ENCODE peak calls at places on chromosomes 16 and 17, in five cellular contexts. One of them, this sample, is unnamed.
A peak's percentile ranks its signal among the peaks of the same experiment; 100 is the strongest.

GRCh38 chr16:55021595-55022475 is 91.2 kb downstream of the IRX5 start:
- DNase-seq in MM.1S: no peak
- DNase-seq in neural progenitor cell: peak; percentile 49
- DNase-seq in GM23248: peak; percentile 46
- DNase-seq in PC-3: peak; percentile 13
- DNase-seq in this sample: peak; percentile 68

GRCh38 chr17:33038740-33039139 is 47.1 kb downstream of the SPACA3 start:
- DNase-seq in MM.1S: no peak
- DNase-seq in neural progenitor cell: peak; percentile 85
- DNase-seq in GM23248: peak; percentile 48
- DNase-seq in PC-3: peak; percentile 18
- DNase-seq in this sample: peak; percentile 80

GRCh38 chr16:84988328-84989080 is 22.8 kb downstream of the ZDHHC7 start:
- DNase-seq in MM.1S: no peak
- DNase-seq in neural progenitor cell: no peak
- DNase-seq in GM23248: no peak
- DNase-seq in PC-3: no peak
- DNase-seq in this sample: no peak

GRCh38 chr16:8476824-8477223 is 113.5 kb downstream of the TMEM114 start:
- DNase-seq in MM.1S: no peak
- DNase-seq in neural progenitor cell: no peak
- DNase-seq in GM23248: no peak
- DNase-seq in PC-3: no peak
- DNase-seq in this sample: no peak

GRCh38 chr16:3094289-3095027 is 4.6 kb downstream of the ZSCAN10 start:
- DNase-seq in MM.1S: peak; percentile 54
- DNase-seq in neural progenitor cell: peak; percentile 68
- DNase-seq in GM23248: peak; percentile 50
- DNase-seq in PC-3: peak; percentile 54
- DNase-seq in this sample: peak; percentile 86

GRCh38 chr17:4980644-4981216 is 6.7 kb downstream of the CAMTA2 start:
- DNase-seq in MM.1S: peak; percentile 58
- DNase-seq in neural progenitor cell: peak; percentile 85
- DNase-seq in GM23248: peak; percentile 45
- DNase-seq in PC-3: peak; percentile 65
- DNase-seq in this sample: peak; percentile 95

GRCh38 chr17:64345691-64346376 is 44.8 kb downstream of the PECAM1 start:
- DNase-seq in MM.1S: no peak
- DNase-seq in neural progenitor cell: no peak
- DNase-seq in GM23248: no peak
- DNase-seq in PC-3: no peak
- DNase-seq in this sample: no peak

GRCh38 chr16:88451586-88452484 is 1.2 kb upstream of the ZFPM1 start:
- DNase-seq in MM.1S: no peak
- DNase-seq in neural progenitor cell: no peak
- DNase-seq in GM23248: no peak
- DNase-seq in PC-3: no peak
- DNase-seq in this sample: no peak

GRCh38 chr17:16974569-16975265 is 2.8 kb upstream of the TNFRSF13B start:
- DNase-seq in MM.1S: peak; percentile 43
- DNase-seq in neural progenitor cell: no peak
- DNase-seq in GM23248: no peak
- DNase-seq in PC-3: peak; percentile 44
- DNase-seq in this sample: no peak

GRCh38 chr17:82718986-82719685 is 2.6 kb downstream of the FN3KRP start:
- DNase-seq in MM.1S: no peak
- DNase-seq in neural progenitor cell: no peak
- DNase-seq in GM23248: no peak
- DNase-seq in PC-3: no peak
- DNase-seq in this sample: no peak

GRCh38 chr17:82716383-82717181 is at the start of gene FN3KRP:
- DNase-seq in MM.1S: peak; percentile 96
- DNase-seq in neural progenitor cell: peak; percentile 98
- DNase-seq in GM23248: peak; percentile 97
- DNase-seq in PC-3: peak; percentile 89
- DNase-seq in this sample: peak; percentile 91

GRCh38 chr17:82723169-82723807 is 6.8 kb downstream of the FN3KRP start:
- DNase-seq in MM.1S: no peak
- DNase-seq in neural progenitor cell: no peak
- DNase-seq in GM23248: no peak
- DNase-seq in PC-3: no peak
- DNase-seq in this sample: no peak

GRCh38 chr17:82722341-82723013 is 6.0 kb downstream of the FN3KRP start:
- DNase-seq in MM.1S: no peak
- DNase-seq in neural progenitor cell: no peak
- DNase-seq in GM23248: no peak
- DNase-seq in PC-3: no peak
- DNase-seq in this sample: no peak

DNA sequence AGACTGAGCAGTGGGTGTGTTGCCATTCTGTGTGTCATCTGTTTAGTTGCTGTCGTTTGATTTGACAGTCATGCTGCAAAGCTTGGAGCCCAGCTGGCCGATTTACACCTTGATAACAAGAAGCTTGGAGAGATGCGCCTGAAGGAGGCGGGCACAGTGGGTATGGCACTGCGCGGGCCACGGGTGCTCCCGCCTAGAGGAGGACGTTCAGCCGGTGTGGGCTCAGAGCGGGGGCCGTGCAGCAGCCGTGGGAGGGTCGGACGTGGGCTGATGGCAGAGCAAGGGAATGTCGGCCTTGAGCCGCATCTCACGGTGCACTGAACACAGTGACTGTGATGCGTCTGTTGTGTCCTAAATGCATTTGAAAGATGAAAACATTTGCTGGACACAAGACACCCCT is 3.7 kb downstream of the FN3KRP start:
- DNase-seq in MM.1S: no peak
- DNase-seq in neural progenitor cell: no peak
- DNase-seq in GM23248: no peak
- DNase-seq in PC-3: no peak
- DNase-seq in this sample: no peak
- TF ChIP-seq EZH2phosphoT487 in MM.1S: no peak
- TF ChIP-seq EZH2phosphoT487 in neural progenitor cell: no peak
- TF ChIP-seq EZH2phosphoT487 in GM23248: no peak
- TF ChIP-seq EZH2phosphoT487 in PC-3: no peak
- TF ChIP-seq EZH2phosphoT487 in this sample: no peak

DNA sequence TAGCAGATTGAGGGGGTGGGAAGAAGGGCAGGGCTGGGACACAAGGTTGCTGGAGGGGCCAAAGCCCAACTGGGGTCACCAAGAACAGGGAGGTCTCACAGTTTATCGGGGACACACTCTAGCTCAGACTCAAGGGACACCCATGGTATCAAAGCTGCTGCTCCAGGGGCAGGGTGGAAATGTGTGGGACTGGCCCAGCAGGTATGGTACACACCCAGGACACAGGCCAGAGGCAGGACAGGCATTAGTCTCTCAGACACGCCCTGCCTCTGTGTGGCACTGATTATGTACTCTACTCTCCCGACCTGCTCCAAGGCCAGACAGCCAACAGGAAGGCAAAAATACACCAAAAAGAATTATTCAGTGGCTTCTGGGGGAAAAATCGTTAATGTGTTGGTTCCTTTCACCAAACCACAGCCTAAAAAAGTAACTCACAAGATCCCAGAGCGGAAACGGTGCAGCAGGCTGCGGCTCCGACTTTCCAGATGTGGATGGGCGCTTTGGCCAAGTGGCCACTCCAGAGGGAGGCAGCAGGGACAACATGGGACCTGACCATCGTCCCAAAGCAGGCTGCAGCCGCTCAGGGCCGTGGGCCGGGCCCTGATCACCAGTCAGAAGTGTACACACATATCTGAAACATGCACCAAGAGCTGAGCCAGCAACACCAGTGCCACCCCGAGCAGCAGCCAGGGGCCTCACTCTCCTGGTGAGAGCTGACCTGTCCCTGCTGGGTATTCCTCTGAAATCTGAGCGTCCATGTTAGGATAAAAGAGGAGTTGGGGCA is 978 bp upstream of the SIRT7 start:
- DNase-seq in MM.1S: no peak
- DNase-seq in neural progenitor cell: no peak
- DNase-seq in GM23248: no peak
- DNase-seq in PC-3: peak; percentile 43
- DNase-seq in this sample: no peak
- H3F3A ChIP-seq in MM.1S: peaks cover 17% of the 10 kb centered on the region
- H3F3A ChIP-seq in neural progenitor cell: peaks cover 32% of the 10 kb centered on the region
- H3F3A ChIP-seq in GM23248: no peaks in the 10 kb centered on the region
- H3F3A ChIP-seq in PC-3: no peaks in the 10 kb centered on the region
- H3F3A ChIP-seq in this sample: peaks cover 33% of the 10 kb centered on the region

DNA sequence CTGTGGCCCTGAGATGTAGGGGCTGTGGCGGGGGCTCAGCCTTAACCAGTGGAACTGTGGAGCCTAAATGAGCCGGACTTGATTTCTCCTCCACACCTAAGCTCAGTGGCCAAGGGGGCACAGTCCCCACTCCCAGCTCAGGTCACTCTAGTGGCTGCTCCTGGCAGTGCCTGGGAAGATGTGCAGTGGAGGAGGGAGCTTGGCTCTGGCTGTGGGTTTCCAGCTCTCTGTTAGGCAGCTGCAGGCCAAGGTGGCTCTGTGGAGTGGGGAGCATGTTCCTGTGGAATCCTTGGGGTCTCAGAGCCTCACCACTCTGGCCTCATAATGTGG is 76.3 kb downstream of the AMFR start:
- DNase-seq in MM.1S: no peak
- DNase-seq in neural progenitor cell: no peak
- DNase-seq in GM23248: no peak
- DNase-seq in PC-3: no peak
- DNase-seq in this sample: no peak
- TF ChIP-seq EZH2phosphoT487 in MM.1S: no peak
- TF ChIP-seq EZH2phosphoT487 in neural progenitor cell: no peak
- TF ChIP-seq EZH2phosphoT487 in GM23248: no peak
- TF ChIP-seq EZH2phosphoT487 in PC-3: no peak
- TF ChIP-seq EZH2phosphoT487 in this sample: no peak

GRCh38 chr16:18797746-18798145 is 3.6 kb downstream of the ARL6IP1 start:
- DNase-seq in MM.1S: no peak
- DNase-seq in neural progenitor cell: no peak
- DNase-seq in GM23248: no peak
- DNase-seq in PC-3: no peak
- DNase-seq in this sample: no peak
- H3F3A ChIP-seq in MM.1S: peaks cover 7% of the 10 kb centered on the region
- H3F3A ChIP-seq in neural progenitor cell: peaks cover 51% of the 10 kb centered on the region
- H3F3A ChIP-seq in GM23248: peaks cover 26% of the 10 kb centered on the region
- H3F3A ChIP-seq in PC-3: no peaks in the 10 kb centered on the region
- H3F3A ChIP-seq in this sample: peaks cover 4% of the 10 kb centered on the region

GRCh38 chr17:48259710-48260291 is 152.2 kb downstream of the SNX11 start:
- DNase-seq in MM.1S: peak; percentile 49
- DNase-seq in neural progenitor cell: peak; percentile 38
- DNase-seq in GM23248: peak; percentile 58
- DNase-seq in PC-3: peak; percentile 87
- DNase-seq in this sample: peak; percentile 79

GRCh38 chr17:48254896-48255295 is 147.3 kb downstream of the SNX11 start:
- DNase-seq in MM.1S: no peak
- DNase-seq in neural progenitor cell: no peak
- DNase-seq in GM23248: peak; percentile 40
- DNase-seq in PC-3: no peak
- DNase-seq in this sample: peak; percentile 63

GRCh38 chr17:48261297-48261880 is 153.8 kb downstream of the SNX11 start:
- DNase-seq in MM.1S: peak; percentile 66
- DNase-seq in neural progenitor cell: peak; percentile 72
- DNase-seq in GM23248: peak; percentile 53
- DNase-seq in PC-3: peak; percentile 72
- DNase-seq in this sample: peak; percentile 92

GRCh38 chr17:48253976-48254375 is 146.4 kb downstream of the SNX11 start:
- DNase-seq in MM.1S: no peak
- DNase-seq in neural progenitor cell: no peak
- DNase-seq in GM23248: no peak
- DNase-seq in PC-3: no peak
- DNase-seq in this sample: no peak

GRCh38 chr17:48258317-48258716 is 150.8 kb downstream of the SNX11 start:
- DNase-seq in MM.1S: no peak
- DNase-seq in neural progenitor cell: no peak
- DNase-seq in GM23248: no peak
- DNase-seq in PC-3: no peak
- DNase-seq in this sample: no peak
- TF ChIP-seq EZH2phosphoT487 in MM.1S: no peak
- TF ChIP-seq EZH2phosphoT487 in neural progenitor cell: no peak
- TF ChIP-seq EZH2phosphoT487 in GM23248: no peak
- TF ChIP-seq EZH2phosphoT487 in PC-3: no peak
- TF ChIP-seq EZH2phosphoT487 in this sample: no peak

GRCh38 chr17:82602487-82602886 is 45.8 kb downstream of the WDR45B start:
- DNase-seq in MM.1S: no peak
- DNase-seq in neural progenitor cell: no peak
- DNase-seq in GM23248: no peak
- DNase-seq in PC-3: no peak
- DNase-seq in this sample: no peak
- H3F3A ChIP-seq in MM.1S: no peaks in the 10 kb centered on the region
- H3F3A ChIP-seq in neural progenitor cell: peaks cover 18% of the 10 kb centered on the region
- H3F3A ChIP-seq in GM23248: peaks cover 12% of the 10 kb centered on the region
- H3F3A ChIP-seq in PC-3: no peaks in the 10 kb centered on the region
- H3F3A ChIP-seq in this sample: peaks cover 9% of the 10 kb centered on the region